ENCODE peak calls at places on chromosomes 7 and 10, in seven cellular contexts. One of them, this sample, is unnamed.

GRCh38 chr10:15069230-15069629 is 19.3 kb downstream of the ACBD7 start:
- DNase-seq in H9: no peak
- DNase-seq in AG04450: no peak
- DNase-seq in uterus: no peak
- DNase-seq in body of pancreas: no peak
- DNase-seq in tibial artery: no peak
- DNase-seq in neural progenitor cell: no peak
- DNase-seq in this sample: no peak

GRCh38 chr7:40870108-40870507 is 735.3 kb downstream of the SUGCT start:
- DNase-seq in tibial artery: no peak
- DNase-seq in AG04450: no peak
- DNase-seq in neural progenitor cell: no peak
- DNase-seq in H9: no peak
- DNase-seq in uterus: no peak
- DNase-seq in body of pancreas: no peak
- DNase-seq in this sample: no peak

GRCh38 chr10:8049151-8049873 is 5.2 kb upstream of the GATA3 start:
- DNase-seq in body of pancreas: no peak
- DNase-seq in uterus: no peak
- DNase-seq in H9: no peak
- DNase-seq in neural progenitor cell: peak
- DNase-seq in AG04450: no peak
- DNase-seq in tibial artery: peak
- DNase-seq in this sample: no peak

GRCh38 chr7:130917669-130918128 is 183.7 kb upstream of the KLF14 start:
- DNase-seq in AG04450: no peak
- DNase-seq in uterus: no peak
- DNase-seq in tibial artery: no peak
- DNase-seq in neural progenitor cell: no peak
- DNase-seq in H9: no peak
- DNase-seq in body of pancreas: no peak
- DNase-seq in this sample: no peak

GRCh38 chr7:116142850-116143249 is 67.5 kb upstream of the TES start:
- DNase-seq in H9: no peak
- DNase-seq in AG04450: no peak
- DNase-seq in tibial artery: no peak
- DNase-seq in uterus: no peak
- DNase-seq in body of pancreas: no peak
- DNase-seq in neural progenitor cell: no peak
- DNase-seq in this sample: no peak

GRCh38 chr10:68302503-68302823 is 29.4 kb upstream of the HNRNPH3 start:
- DNase-seq in uterus: no peak
- DNase-seq in AG04450: no peak
- DNase-seq in neural progenitor cell: no peak
- DNase-seq in body of pancreas: no peak
- DNase-seq in H9: no peak
- DNase-seq in tibial artery: no peak
- DNase-seq in this sample: no peak

GRCh38 chr7:4226166-4226857 is 455.8 kb upstream of the FOXK1 start:
- DNase-seq in body of pancreas: no peak
- DNase-seq in neural progenitor cell: peak
- DNase-seq in uterus: no peak
- DNase-seq in H9: peak
- DNase-seq in tibial artery: no peak
- DNase-seq in AG04450: no peak
- DNase-seq in this sample: no peak

GRCh38 chr7:17559388-17559787 is 260.9 kb downstream of the AHR start:
- DNase-seq in body of pancreas: no peak
- DNase-seq in tibial artery: no peak
- DNase-seq in H9: no peak
- DNase-seq in neural progenitor cell: no peak
- DNase-seq in uterus: no peak
- DNase-seq in AG04450: no peak
- DNase-seq in this sample: no peak

GRCh38 chr10:26479766-26480492 is 41.8 kb downstream of the APBB1IP start:
- DNase-seq in uterus: no peak
- DNase-seq in neural progenitor cell: no peak
- DNase-seq in body of pancreas: no peak
- DNase-seq in tibial artery: no peak
- DNase-seq in AG04450: no peak
- DNase-seq in H9: no peak
- DNase-seq in this sample: no peak

GRCh38 chr7:30751257-30751650 is 681 bp upstream of the INMT start:
- DNase-seq in AG04450: no peak
- DNase-seq in neural progenitor cell: no peak
- DNase-seq in tibial artery: no peak
- DNase-seq in body of pancreas: no peak
- DNase-seq in uterus: no peak
- DNase-seq in H9: no peak
- DNase-seq in this sample: no peak

GRCh38 chr7:41084381-41084780 is 618.5 kb downstream of the INHBA start:
- DNase-seq in uterus: no peak
- DNase-seq in tibial artery: no peak
- DNase-seq in H9: no peak
- DNase-seq in body of pancreas: no peak
- DNase-seq in neural progenitor cell: no peak
- DNase-seq in AG04450: no peak
- DNase-seq in this sample: no peak

GRCh38 chr10:33746176-33746575 is 411.7 kb upstream of the NRP1 start:
- DNase-seq in uterus: no peak
- DNase-seq in body of pancreas: no peak
- DNase-seq in neural progenitor cell: no peak
- DNase-seq in AG04450: no peak
- DNase-seq in tibial artery: no peak
- DNase-seq in H9: no peak
- DNase-seq in this sample: no peak

GRCh38 chr10:131788386-131788785 is 112.4 kb upstream of the PPP2R2D start:
- DNase-seq in tibial artery: no peak
- DNase-seq in uterus: no peak
- DNase-seq in body of pancreas: no peak
- DNase-seq in H9: peak
- DNase-seq in AG04450: no peak
- DNase-seq in neural progenitor cell: no peak
- DNase-seq in this sample: no peak

GRCh38 chr10:87712913-87713616 is 53.4 kb downstream of the PAPSS2 start:
- DNase-seq in body of pancreas: no peak
- DNase-seq in AG04450: no peak
- DNase-seq in neural progenitor cell: no peak
- DNase-seq in H9: no peak
- DNase-seq in tibial artery: no peak
- DNase-seq in uterus: no peak
- DNase-seq in this sample: no peak

GRCh38 chr7:142412551-142413193 is 154.8 kb upstream of the PRSS58 start:
- DNase-seq in AG04450: no peak
- DNase-seq in H9: peak
- DNase-seq in neural progenitor cell: peak
- DNase-seq in tibial artery: no peak
- DNase-seq in uterus: no peak
- DNase-seq in body of pancreas: no peak
- DNase-seq in this sample: no peak

GRCh38 chr7:28580626-28581025 is 168.3 kb downstream of the CREB5 start:
- DNase-seq in AG04450: no peak
- DNase-seq in tibial artery: no peak
- DNase-seq in uterus: no peak
- DNase-seq in H9: no peak
- DNase-seq in body of pancreas: no peak
- DNase-seq in neural progenitor cell: no peak
- DNase-seq in this sample: no peak

GRCh38 chr10:74227697-74228424 is 76.8 kb downstream of the ADK start:
- DNase-seq in neural progenitor cell: no peak
- DNase-seq in body of pancreas: no peak
- DNase-seq in tibial artery: no peak
- DNase-seq in AG04450: no peak
- DNase-seq in H9: no peak
- DNase-seq in uterus: no peak
- DNase-seq in this sample: no peak

GRCh38 chr7:42596737-42597136 is 315.1 kb downstream of the C7orf25 start:
- DNase-seq in H9: no peak
- DNase-seq in tibial artery: no peak
- DNase-seq in body of pancreas: no peak
- DNase-seq in uterus: no peak
- DNase-seq in neural progenitor cell: no peak
- DNase-seq in AG04450: no peak
- DNase-seq in this sample: no peak

GRCh38 chr7:95330194-95331003 is 6.1 kb upstream of the PON1 start:
- DNase-seq in tibial artery: no peak
- DNase-seq in uterus: no peak
- DNase-seq in AG04450: no peak
- DNase-seq in body of pancreas: no peak
- DNase-seq in H9: no peak
- DNase-seq in neural progenitor cell: no peak
- DNase-seq in this sample: no peak

GRCh38 chr10:78642261-78642660 is 426.5 kb upstream of the ZMIZ1 start:
- DNase-seq in tibial artery: no peak
- DNase-seq in H9: no peak
- DNase-seq in uterus: no peak
- DNase-seq in AG04450: no peak
- DNase-seq in body of pancreas: no peak
- DNase-seq in neural progenitor cell: no peak
- DNase-seq in this sample: no peak

DNA sequence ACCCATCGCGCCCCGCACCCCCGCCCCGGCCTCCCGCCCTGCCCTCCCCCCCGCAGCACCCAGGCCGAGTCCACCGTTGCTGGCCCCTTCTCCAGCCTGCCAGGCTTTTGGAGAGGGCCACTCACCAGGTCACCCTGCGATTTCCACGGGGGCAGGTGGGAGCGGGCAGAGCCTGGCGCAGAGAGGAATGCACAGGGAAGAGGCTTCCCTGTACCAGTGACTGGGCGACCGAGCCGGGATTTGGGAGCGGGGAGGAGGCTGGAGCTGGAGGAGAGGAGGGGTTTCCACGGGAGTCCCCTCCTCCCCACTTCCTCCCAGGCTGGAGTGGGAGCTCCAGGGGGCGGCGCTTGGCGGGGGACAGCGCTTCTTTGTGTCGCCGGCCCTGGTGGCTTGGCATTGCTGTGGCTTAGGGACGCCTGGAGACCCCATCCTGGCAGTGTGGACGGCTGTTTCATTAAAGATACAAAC is 19.3 kb downstream of the TCAF1 start:
- DNase-seq in uterus: peak
- DNase-seq in body of pancreas: peak
- DNase-seq in tibial artery: peak
- DNase-seq in H9: peak
- DNase-seq in AG04450: no peak
- DNase-seq in neural progenitor cell: peak
- DNase-seq in this sample: peak
- H3K27ac ChIP-seq in uterus: peak
- H3K27ac ChIP-seq in body of pancreas: peak
- H3K27ac ChIP-seq in tibial artery: peak
- H3K27ac ChIP-seq in H9: no peak
- H3K27ac ChIP-seq in AG04450: peak
- H3K27ac ChIP-seq in neural progenitor cell: peak
- H3K27ac ChIP-seq in this sample: peak

GRCh38 chr10:35074266-35074665 is 15.9 kb downstream of the CUL2 start:
- DNase-seq in body of pancreas: no peak
- DNase-seq in tibial artery: no peak
- DNase-seq in uterus: no peak
- DNase-seq in H9: no peak
- DNase-seq in AG04450: no peak
- DNase-seq in neural progenitor cell: no peak
- DNase-seq in this sample: no peak
- H3K27ac ChIP-seq in body of pancreas: no peak
- H3K27ac ChIP-seq in tibial artery: no peak
- H3K27ac ChIP-seq in uterus: no peak
- H3K27ac ChIP-seq in H9: no peak
- H3K27ac ChIP-seq in AG04450: no peak
- H3K27ac ChIP-seq in neural progenitor cell: no peak
- H3K27ac ChIP-seq in this sample: no peak

GRCh38 chr10:58782876-58783859 is 270.5 kb downstream of the BICC1 start:
- DNase-seq in neural progenitor cell: no peak
- DNase-seq in body of pancreas: peak
- DNase-seq in tibial artery: peak
- DNase-seq in H9: no peak
- DNase-seq in AG04450: no peak
- DNase-seq in uterus: no peak
- DNase-seq in this sample: no peak
- H3K27ac ChIP-seq in neural progenitor cell: no peak
- H3K27ac ChIP-seq in body of pancreas: no peak
- H3K27ac ChIP-seq in tibial artery: no peak
- H3K27ac ChIP-seq in H9: no peak
- H3K27ac ChIP-seq in AG04450: no peak
- H3K27ac ChIP-seq in uterus: no peak
- H3K27ac ChIP-seq in this sample: no peak

GRCh38 chr7:45085619-45086200 is 3.1 kb downstream of the NACAD start:
- DNase-seq in H9: no peak
- DNase-seq in body of pancreas: no peak
- DNase-seq in tibial artery: no peak
- DNase-seq in neural progenitor cell: no peak
- DNase-seq in AG04450: no peak
- DNase-seq in uterus: no peak
- DNase-seq in this sample: no peak

GRCh38 chr7:45088146-45088701 is 545 bp downstream of the NACAD start:
- DNase-seq in body of pancreas: no peak
- DNase-seq in neural progenitor cell: peak
- DNase-seq in AG04450: no peak
- DNase-seq in uterus: no peak
- DNase-seq in H9: no peak
- DNase-seq in tibial artery: no peak
- DNase-seq in this sample: no peak

GRCh38 chr7:45088821-45089313 is at the start of gene NACAD:
- DNase-seq in neural progenitor cell: peak
- DNase-seq in body of pancreas: no peak
- DNase-seq in tibial artery: peak
- DNase-seq in H9: no peak
- DNase-seq in AG04450: no peak
- DNase-seq in uterus: peak
- DNase-seq in this sample: peak

GRCh38 chr7:45086348-45087065 is 2.3 kb downstream of the NACAD start:
- DNase-seq in H9: no peak
- DNase-seq in body of pancreas: no peak
- DNase-seq in tibial artery: no peak
- DNase-seq in AG04450: no peak
- DNase-seq in uterus: no peak
- DNase-seq in neural progenitor cell: no peak
- DNase-seq in this sample: peak

DNA sequence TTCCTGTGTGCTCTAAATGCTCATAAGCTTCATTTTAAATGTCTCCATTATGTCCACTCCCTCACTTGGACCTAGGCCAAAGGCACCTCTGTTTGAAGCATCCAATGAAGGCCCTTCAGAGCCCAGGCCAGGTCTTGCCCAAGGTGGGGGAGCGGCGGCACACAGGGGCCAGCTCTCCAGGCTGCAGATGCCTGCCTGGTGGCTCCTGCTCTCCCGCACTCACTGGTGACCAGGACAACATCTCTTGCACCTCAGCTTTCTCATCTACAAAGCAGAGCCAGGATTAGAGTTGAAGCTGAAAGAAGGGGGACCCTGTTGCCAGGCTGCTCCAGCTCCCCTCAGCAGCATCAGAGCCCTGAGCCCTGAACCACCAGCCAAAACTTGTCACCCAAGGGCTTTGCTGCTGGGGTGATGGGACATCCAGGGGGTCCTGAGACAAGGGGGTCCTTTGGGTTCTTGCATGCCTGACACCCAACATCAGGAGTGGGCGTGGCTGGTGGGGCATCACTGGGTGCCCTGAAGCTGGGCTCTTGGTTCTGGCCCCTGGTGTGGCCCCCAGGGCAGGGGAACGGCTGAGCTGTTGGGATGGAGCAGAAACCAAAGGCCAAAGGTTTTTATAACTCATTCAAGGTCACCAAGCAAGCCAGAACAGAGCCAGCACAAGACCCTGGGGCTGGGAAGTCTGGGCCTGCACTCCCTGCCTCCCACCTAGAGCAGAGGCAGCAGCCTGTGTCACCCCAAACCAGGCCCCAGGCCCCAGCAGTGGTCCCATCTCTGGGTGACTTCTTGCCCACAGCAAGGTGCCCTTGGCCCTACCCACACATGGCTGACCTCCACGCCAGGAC is 1.2 kb downstream of the NACAD start:
- DNase-seq in H9: no peak
- DNase-seq in uterus: no peak
- DNase-seq in tibial artery: no peak
- DNase-seq in neural progenitor cell: no peak
- DNase-seq in AG04450: no peak
- DNase-seq in body of pancreas: no peak
- DNase-seq in this sample: no peak
- H3K27ac ChIP-seq in H9: no peak
- H3K27ac ChIP-seq in uterus: peak
- H3K27ac ChIP-seq in tibial artery: peak
- H3K27ac ChIP-seq in neural progenitor cell: no peak
- H3K27ac ChIP-seq in AG04450: no peak
- H3K27ac ChIP-seq in body of pancreas: no peak
- H3K27ac ChIP-seq in this sample: peak

This sample was measured in caudate nucleus.